ENCODE peak calls at places on chromosomes 13 and 19, in nine cellular contexts. One of them, this sample, is unnamed.

GRCh38 chr13:26707122-26708006 is 53.2 kb downstream of the GPR12 start:
- DNase-seq in activated naive CD8-positive, alpha-beta T cell treated with anti-CD3 and anti-CD28 coated beads for 36 hours: peak
- DNase-seq in AML-193: peak
- DNase-seq in T-helper 17 cell: no peak
- DNase-seq in amygdala: no peak
- DNase-seq in cardiac fibroblast: peak
- DNase-seq in cerebellum: peak
- DNase-seq in H1: peak
- DNase-seq in stimulated activated CD8-positive, alpha-beta memory T cell treated with anti-CD3 and anti-CD28 coated beads, Interleukin-2, amount 100 ng/mL, for 1 hour: no peak
- DNase-seq in this sample: peak

GRCh38 chr13:88932950-88933349 is 1261.8 kb downstream of the SLITRK5 start:
- DNase-seq in cardiac fibroblast: no peak
- DNase-seq in cerebellum: no peak
- DNase-seq in amygdala: no peak
- DNase-seq in T-helper 17 cell: no peak
- DNase-seq in activated naive CD8-positive, alpha-beta T cell treated with anti-CD3 and anti-CD28 coated beads for 36 hours: no peak
- DNase-seq in AML-193: no peak
- DNase-seq in stimulated activated CD8-positive, alpha-beta memory T cell treated with anti-CD3 and anti-CD28 coated beads, Interleukin-2, amount 100 ng/mL, for 1 hour: no peak
- DNase-seq in H1: no peak
- DNase-seq in this sample: no peak

GRCh38 chr19:51364200-51365106 is 1.7 kb downstream of the ETFB start:
- DNase-seq in H1: no peak
- DNase-seq in cardiac fibroblast: peak
- DNase-seq in amygdala: no peak
- DNase-seq in cerebellum: no peak
- DNase-seq in T-helper 17 cell: no peak
- DNase-seq in AML-193: no peak
- DNase-seq in stimulated activated CD8-positive, alpha-beta memory T cell treated with anti-CD3 and anti-CD28 coated beads, Interleukin-2, amount 100 ng/mL, for 1 hour: no peak
- DNase-seq in activated naive CD8-positive, alpha-beta T cell treated with anti-CD3 and anti-CD28 coated beads for 36 hours: no peak
- DNase-seq in this sample: peak

GRCh38 chr13:25225970-25226369 is 53.9 kb upstream of the AMER2 start:
- DNase-seq in cerebellum: no peak
- DNase-seq in cardiac fibroblast: no peak
- DNase-seq in AML-193: no peak
- DNase-seq in activated naive CD8-positive, alpha-beta T cell treated with anti-CD3 and anti-CD28 coated beads for 36 hours: no peak
- DNase-seq in T-helper 17 cell: no peak
- DNase-seq in H1: no peak
- DNase-seq in amygdala: no peak
- DNase-seq in stimulated activated CD8-positive, alpha-beta memory T cell treated with anti-CD3 and anti-CD28 coated beads, Interleukin-2, amount 100 ng/mL, for 1 hour: no peak
- DNase-seq in this sample: no peak

GRCh38 chr13:112899618-112900600 is 69.1 kb upstream of the MCF2L start:
- DNase-seq in T-helper 17 cell: no peak
- DNase-seq in H1: no peak
- DNase-seq in AML-193: no peak
- DNase-seq in cardiac fibroblast: no peak
- DNase-seq in stimulated activated CD8-positive, alpha-beta memory T cell treated with anti-CD3 and anti-CD28 coated beads, Interleukin-2, amount 100 ng/mL, for 1 hour: no peak
- DNase-seq in cerebellum: no peak
- DNase-seq in amygdala: no peak
- DNase-seq in activated naive CD8-positive, alpha-beta T cell treated with anti-CD3 and anti-CD28 coated beads for 36 hours: no peak
- DNase-seq in this sample: no peak

GRCh38 chr13:67416047-67416925 is 186.2 kb upstream of the PCDH9 start:
- DNase-seq in activated naive CD8-positive, alpha-beta T cell treated with anti-CD3 and anti-CD28 coated beads for 36 hours: no peak
- DNase-seq in cerebellum: no peak
- DNase-seq in AML-193: no peak
- DNase-seq in cardiac fibroblast: peak
- DNase-seq in T-helper 17 cell: no peak
- DNase-seq in amygdala: no peak
- DNase-seq in stimulated activated CD8-positive, alpha-beta memory T cell treated with anti-CD3 and anti-CD28 coated beads, Interleukin-2, amount 100 ng/mL, for 1 hour: no peak
- DNase-seq in H1: peak
- DNase-seq in this sample: no peak

GRCh38 chr19:14021474-14021873 is 6.5 kb upstream of the RLN3 start:
- DNase-seq in AML-193: no peak
- DNase-seq in stimulated activated CD8-positive, alpha-beta memory T cell treated with anti-CD3 and anti-CD28 coated beads, Interleukin-2, amount 100 ng/mL, for 1 hour: no peak
- DNase-seq in amygdala: no peak
- DNase-seq in T-helper 17 cell: no peak
- DNase-seq in cardiac fibroblast: peak
- DNase-seq in activated naive CD8-positive, alpha-beta T cell treated with anti-CD3 and anti-CD28 coated beads for 36 hours: no peak
- DNase-seq in H1: no peak
- DNase-seq in cerebellum: no peak
- DNase-seq in this sample: no peak

GRCh38 chr19:47106819-47107200 is 6.8 kb downstream of the ZC3H4 start:
- DNase-seq in cerebellum: no peak
- DNase-seq in T-helper 17 cell: no peak
- DNase-seq in H1: no peak
- DNase-seq in cardiac fibroblast: peak
- DNase-seq in AML-193: no peak
- DNase-seq in activated naive CD8-positive, alpha-beta T cell treated with anti-CD3 and anti-CD28 coated beads for 36 hours: no peak
- DNase-seq in amygdala: no peak
- DNase-seq in stimulated activated CD8-positive, alpha-beta memory T cell treated with anti-CD3 and anti-CD28 coated beads, Interleukin-2, amount 100 ng/mL, for 1 hour: no peak
- DNase-seq in this sample: no peak

GRCh38 chr13:35917942-35918645 is 213.1 kb downstream of the DCLK1 start:
- DNase-seq in H1: no peak
- DNase-seq in stimulated activated CD8-positive, alpha-beta memory T cell treated with anti-CD3 and anti-CD28 coated beads, Interleukin-2, amount 100 ng/mL, for 1 hour: no peak
- DNase-seq in cardiac fibroblast: no peak
- DNase-seq in amygdala: no peak
- DNase-seq in cerebellum: no peak
- DNase-seq in T-helper 17 cell: no peak
- DNase-seq in AML-193: no peak
- DNase-seq in activated naive CD8-positive, alpha-beta T cell treated with anti-CD3 and anti-CD28 coated beads for 36 hours: no peak
- DNase-seq in this sample: no peak

GRCh38 chr19:56507446-56508281 is at the start of gene ZNF471:
- DNase-seq in H1: peak
- DNase-seq in T-helper 17 cell: peak
- DNase-seq in amygdala: peak
- DNase-seq in stimulated activated CD8-positive, alpha-beta memory T cell treated with anti-CD3 and anti-CD28 coated beads, Interleukin-2, amount 100 ng/mL, for 1 hour: peak
- DNase-seq in AML-193: no peak
- DNase-seq in cardiac fibroblast: peak
- DNase-seq in activated naive CD8-positive, alpha-beta T cell treated with anti-CD3 and anti-CD28 coated beads for 36 hours: peak
- DNase-seq in cerebellum: peak
- DNase-seq in this sample: peak

GRCh38 chr13:111875922-111876321 is 191.0 kb upstream of the SOX1 start:
- DNase-seq in cerebellum: no peak
- DNase-seq in cardiac fibroblast: no peak
- DNase-seq in amygdala: no peak
- DNase-seq in H1: no peak
- DNase-seq in AML-193: no peak
- DNase-seq in T-helper 17 cell: no peak
- DNase-seq in stimulated activated CD8-positive, alpha-beta memory T cell treated with anti-CD3 and anti-CD28 coated beads, Interleukin-2, amount 100 ng/mL, for 1 hour: no peak
- DNase-seq in activated naive CD8-positive, alpha-beta T cell treated with anti-CD3 and anti-CD28 coated beads for 36 hours: no peak
- DNase-seq in this sample: no peak

GRCh38 chr13:63517376-63517775 is 2101.7 kb upstream of the PCDH20 start:
- DNase-seq in cerebellum: no peak
- DNase-seq in AML-193: no peak
- DNase-seq in amygdala: no peak
- DNase-seq in stimulated activated CD8-positive, alpha-beta memory T cell treated with anti-CD3 and anti-CD28 coated beads, Interleukin-2, amount 100 ng/mL, for 1 hour: no peak
- DNase-seq in T-helper 17 cell: no peak
- DNase-seq in H1: no peak
- DNase-seq in cardiac fibroblast: peak
- DNase-seq in activated naive CD8-positive, alpha-beta T cell treated with anti-CD3 and anti-CD28 coated beads for 36 hours: no peak
- DNase-seq in this sample: no peak

GRCh38 chr19:54425382-54425723 is 10.1 kb downstream of the TTYH1 start:
- DNase-seq in stimulated activated CD8-positive, alpha-beta memory T cell treated with anti-CD3 and anti-CD28 coated beads, Interleukin-2, amount 100 ng/mL, for 1 hour: no peak
- DNase-seq in cerebellum: no peak
- DNase-seq in activated naive CD8-positive, alpha-beta T cell treated with anti-CD3 and anti-CD28 coated beads for 36 hours: no peak
- DNase-seq in cardiac fibroblast: no peak
- DNase-seq in H1: no peak
- DNase-seq in T-helper 17 cell: no peak
- DNase-seq in AML-193: no peak
- DNase-seq in amygdala: no peak
- DNase-seq in this sample: no peak

GRCh38 chr13:39363393-39363792 is 239.6 kb downstream of the LHFPL6 start:
- DNase-seq in stimulated activated CD8-positive, alpha-beta memory T cell treated with anti-CD3 and anti-CD28 coated beads, Interleukin-2, amount 100 ng/mL, for 1 hour: no peak
- DNase-seq in T-helper 17 cell: no peak
- DNase-seq in cardiac fibroblast: no peak
- DNase-seq in H1: no peak
- DNase-seq in AML-193: no peak
- DNase-seq in amygdala: no peak
- DNase-seq in activated naive CD8-positive, alpha-beta T cell treated with anti-CD3 and anti-CD28 coated beads for 36 hours: no peak
- DNase-seq in cerebellum: no peak
- DNase-seq in this sample: no peak

GRCh38 chr13:24564881-24565280 is 52.3 kb upstream of the PARP4 start:
- DNase-seq in AML-193: no peak
- DNase-seq in cardiac fibroblast: no peak
- DNase-seq in T-helper 17 cell: no peak
- DNase-seq in activated naive CD8-positive, alpha-beta T cell treated with anti-CD3 and anti-CD28 coated beads for 36 hours: no peak
- DNase-seq in cerebellum: no peak
- DNase-seq in stimulated activated CD8-positive, alpha-beta memory T cell treated with anti-CD3 and anti-CD28 coated beads, Interleukin-2, amount 100 ng/mL, for 1 hour: no peak
- DNase-seq in H1: no peak
- DNase-seq in amygdala: no peak
- DNase-seq in this sample: no peak

GRCh38 chr13:106475852-106476251 is 59.6 kb downstream of the EFNB2 start:
- DNase-seq in stimulated activated CD8-positive, alpha-beta memory T cell treated with anti-CD3 and anti-CD28 coated beads, Interleukin-2, amount 100 ng/mL, for 1 hour: no peak
- DNase-seq in cardiac fibroblast: no peak
- DNase-seq in amygdala: no peak
- DNase-seq in AML-193: no peak
- DNase-seq in activated naive CD8-positive, alpha-beta T cell treated with anti-CD3 and anti-CD28 coated beads for 36 hours: no peak
- DNase-seq in H1: no peak
- DNase-seq in T-helper 17 cell: no peak
- DNase-seq in cerebellum: no peak
- DNase-seq in this sample: no peak

GRCh38 chr13:20090349-20090748 is 70.5 kb downstream of the GJA3 start:
- DNase-seq in H1: no peak
- DNase-seq in stimulated activated CD8-positive, alpha-beta memory T cell treated with anti-CD3 and anti-CD28 coated beads, Interleukin-2, amount 100 ng/mL, for 1 hour: no peak
- DNase-seq in T-helper 17 cell: no peak
- DNase-seq in AML-193: peak
- DNase-seq in amygdala: no peak
- DNase-seq in activated naive CD8-positive, alpha-beta T cell treated with anti-CD3 and anti-CD28 coated beads for 36 hours: no peak
- DNase-seq in cardiac fibroblast: peak
- DNase-seq in cerebellum: no peak
- DNase-seq in this sample: no peak

GRCh38 chr19:5062195-5062594 is 93.3 kb downstream of the KDM4B start:
- DNase-seq in H1: no peak
- DNase-seq in T-helper 17 cell: no peak
- DNase-seq in AML-193: no peak
- DNase-seq in cardiac fibroblast: no peak
- DNase-seq in cerebellum: no peak
- DNase-seq in amygdala: no peak
- DNase-seq in activated naive CD8-positive, alpha-beta T cell treated with anti-CD3 and anti-CD28 coated beads for 36 hours: no peak
- DNase-seq in stimulated activated CD8-positive, alpha-beta memory T cell treated with anti-CD3 and anti-CD28 coated beads, Interleukin-2, amount 100 ng/mL, for 1 hour: no peak
- DNase-seq in this sample: no peak

GRCh38 chr19:2341987-2342386 is 13.5 kb downstream of the SPPL2B start:
- DNase-seq in activated naive CD8-positive, alpha-beta T cell treated with anti-CD3 and anti-CD28 coated beads for 36 hours: no peak
- DNase-seq in AML-193: no peak
- DNase-seq in amygdala: no peak
- DNase-seq in cerebellum: no peak
- DNase-seq in stimulated activated CD8-positive, alpha-beta memory T cell treated with anti-CD3 and anti-CD28 coated beads, Interleukin-2, amount 100 ng/mL, for 1 hour: no peak
- DNase-seq in T-helper 17 cell: no peak
- DNase-seq in H1: no peak
- DNase-seq in cardiac fibroblast: no peak
- DNase-seq in this sample: no peak

GRCh38 chr13:95155504-95155903 is 145.7 kb downstream of the ABCC4 start:
- DNase-seq in H1: no peak
- DNase-seq in T-helper 17 cell: no peak
- DNase-seq in stimulated activated CD8-positive, alpha-beta memory T cell treated with anti-CD3 and anti-CD28 coated beads, Interleukin-2, amount 100 ng/mL, for 1 hour: no peak
- DNase-seq in amygdala: no peak
- DNase-seq in cerebellum: no peak
- DNase-seq in activated naive CD8-positive, alpha-beta T cell treated with anti-CD3 and anti-CD28 coated beads for 36 hours: no peak
- DNase-seq in cardiac fibroblast: no peak
- DNase-seq in AML-193: no peak
- DNase-seq in this sample: no peak